ENCODE peak calls at places on chromosomes 5 and 9, in seven cellular contexts. V is ovary, C is lower lobe of right lung, B is fibroblast of lung, A is brain microvascular endothelial cell, Q is pancreas, P is dorsolateral prefrontal cortex. Y is an unnamed sample. For H3K27me3, the result is how much of the 10 kb centered on the place peaks cover.

GRCh38 chr9:18256574-18256973 is 217.4 kb upstream of the ADAMTSL1 start:
- DNase-seq in Q (no peak), V (no peak), P (no peak), B (no peak), A (peak), C (no peak), Y (no peak)

GRCh38 chr5:146860213-146860891 is 18.2 kb downstream of the PPP2R2B start:
- DNase-seq in P (no peak), B (peak), C (no peak), V (no peak), A (no peak), Q (no peak), Y (no peak)

GRCh38 chr5:68027519-68027918 is 188.0 kb upstream of the PIK3R1 start:
- DNase-seq in Q (no peak), V (peak), P (no peak), B (peak), A (peak), C (no peak), Y (no peak)

GRCh38 chr5:132059696-132060500 is 557 bp upstream of the IL3 start:
- DNase-seq in A (no peak), B (no peak), V (no peak), C (peak), Q (peak), P (no peak), Y (peak)

GRCh38 chr5:15008911-15009310 is 137.3 kb upstream of the ANKH start:
- DNase-seq in C (no peak), B (peak), V (no peak), P (no peak), A (peak), Q (no peak), Y (no peak)

GRCh38 chr9:37747271-37747753 is 6.3 kb upstream of the TRMT10B start:
- DNase-seq in C (no peak), Q (no peak), B (peak), P (peak), V (peak), A (peak), Y (no peak)

GRCh38 chr5:172835246-172836030 is 1.4 kb downstream of the ERGIC1 start:
- DNase-seq in P (no peak), C (no peak), B (no peak), V (no peak), Q (no peak), A (no peak), Y (no peak)

GRCh38 chr5:74030371-74030770 is 404.4 kb downstream of the ARHGEF28 start:
- DNase-seq in P (no peak), V (no peak), C (no peak), A (no peak), B (no peak), Q (no peak), Y (no peak)

GRCh38 chr5:40834849-40835787 is at the start of gene RPL37:
- DNase-seq in P (peak), Q (peak), B (peak), A (peak), C (peak), V (peak), Y (peak)

GRCh38 chr5:56812110-56812509 is 3.2 kb upstream of the MAP3K1 start:
- DNase-seq in Q (no peak), V (no peak), C (no peak), A (no peak), P (no peak), B (peak), Y (no peak)

GRCh38 chr9:20479419-20480155 is 142.7 kb downstream of the MLLT3 start:
- DNase-seq in A (no peak), V (no peak), Q (no peak), P (no peak), C (no peak), B (no peak), Y (no peak)

GRCh38 chr5:171318026-171318425 is 9.0 kb downstream of the TLX3 start:
- DNase-seq in B (no peak), A (no peak), V (no peak), Q (no peak), C (no peak), P (no peak), Y (no peak)

GRCh38 chr9:85212887-85213286 is 528.9 kb downstream of the AGTPBP1 start:
- DNase-seq in B (peak), Q (no peak), V (no peak), P (no peak), C (no peak), A (peak), Y (no peak)

GRCh38 chr5:123997354-123998215 is 485.6 kb downstream of the CSNK1G3 start:
- DNase-seq in C (no peak), A (peak), B (peak), V (no peak), P (no peak), Q (no peak), Y (no peak)

GRCh38 chr9:132557768-132558167 is 24.6 kb upstream of the BARHL1 start:
- DNase-seq in P (no peak), V (no peak), C (no peak), Q (peak), A (no peak), B (no peak), Y (no peak)

GRCh38 chr5:159581502-159582249 is 251.4 kb upstream of the IL12B start:
- DNase-seq in B (peak), Q (no peak), V (no peak), C (no peak), A (peak), P (peak), Y (no peak)

GRCh38 chr5:9339206-9339818 is 206.6 kb downstream of the SEMA5A start:
- DNase-seq in B (no peak), V (no peak), Q (no peak), P (no peak), C (no peak), A (no peak), Y (no peak)

GRCh38 chr5:170617519-170618218 is 113.8 kb downstream of the KCNIP1 start:
- DNase-seq in A (no peak), Q (no peak), P (no peak), V (no peak), C (no peak), B (no peak), Y (no peak)

GRCh38 chr5:180811623-180812119 is 9.1 kb upstream of the MGAT1 start:
- DNase-seq in P (no peak), C (no peak), V (peak), B (no peak), A (no peak), Q (no peak), Y (no peak)

GRCh38 chr5:103013933-103014552 is 105.9 kb downstream of the GIN1 start:
- DNase-seq in V (no peak), Q (no peak), A (no peak), P (no peak), B (no peak), C (no peak), Y (no peak)

GRCh38 chr5:62825623-62826220 is 247.1 kb downstream of the LRRC70 start:
- DNase-seq in V (no peak), P (no peak), Q (no peak), A (no peak), B (no peak), C (no peak), Y (no peak)

GRCh38 chr9:129221233-129221632 is 43.2 kb upstream of the IER5L start:
- DNase-seq in B (no peak), C (no peak), A (no peak), Q (peak), P (no peak), V (no peak), Y (no peak)

GRCh38 chr5:58239731-58240130 is 220.2 kb downstream of the PLK2 start:
- DNase-seq in C (no peak), Q (no peak), V (no peak), A (no peak), B (no peak), P (no peak), Y (no peak)

GRCh38 chr9:3936520-3937235 is 363.2 kb downstream of the GLIS3 start:
- DNase-seq in V (peak), B (no peak), A (no peak), C (peak), Q (peak), P (no peak), Y (peak)

GRCh38 chr9:129351642-129352151 is 173.6 kb upstream of the IER5L start:
- DNase-seq in V (peak), Q (no peak), C (no peak), A (no peak), P (no peak), B (no peak), Y (no peak)

GRCh38 chr5:78706825-78707224 is 58.3 kb upstream of the LHFPL2 start:
- DNase-seq in Q (no peak), C (no peak), V (no peak), B (peak), A (no peak), P (no peak), Y (no peak)

GRCh38 chr5:81783401-81783800 is 32.5 kb upstream of the SSBP2 start:
- DNase-seq in V (no peak), A (no peak), C (no peak), Q (no peak), B (no peak), P (no peak), Y (no peak)

GRCh38 chr5:29518176-29518575 is 1675.3 kb upstream of the CDH6 start:
- DNase-seq in C (no peak), A (no peak), Q (no peak), B (no peak), P (no peak), V (no peak), Y (no peak)

GRCh38 chr5:94849324-94849723 is 230.9 kb downstream of the SLF1 start:
- DNase-seq in Q (no peak), B (no peak), V (no peak), P (no peak), A (no peak), C (no peak), Y (no peak)

GRCh38 chr5:94853122-94853521 is 234.7 kb downstream of the SLF1 start:
- DNase-seq in A (no peak), P (no peak), C (no peak), V (no peak), B (no peak), Q (no peak), Y (no peak)

GRCh38 chr5:94847726-94848125 is 229.3 kb downstream of the SLF1 start:
- DNase-seq in V (no peak), A (no peak), C (no peak), B (no peak), Q (no peak), P (no peak), Y (no peak)

GRCh38 chr5:94850960-94851359 is 232.5 kb downstream of the SLF1 start:
- DNase-seq in C (no peak), B (no peak), P (no peak), A (no peak), Q (no peak), V (no peak), Y (no peak)

DNA sequence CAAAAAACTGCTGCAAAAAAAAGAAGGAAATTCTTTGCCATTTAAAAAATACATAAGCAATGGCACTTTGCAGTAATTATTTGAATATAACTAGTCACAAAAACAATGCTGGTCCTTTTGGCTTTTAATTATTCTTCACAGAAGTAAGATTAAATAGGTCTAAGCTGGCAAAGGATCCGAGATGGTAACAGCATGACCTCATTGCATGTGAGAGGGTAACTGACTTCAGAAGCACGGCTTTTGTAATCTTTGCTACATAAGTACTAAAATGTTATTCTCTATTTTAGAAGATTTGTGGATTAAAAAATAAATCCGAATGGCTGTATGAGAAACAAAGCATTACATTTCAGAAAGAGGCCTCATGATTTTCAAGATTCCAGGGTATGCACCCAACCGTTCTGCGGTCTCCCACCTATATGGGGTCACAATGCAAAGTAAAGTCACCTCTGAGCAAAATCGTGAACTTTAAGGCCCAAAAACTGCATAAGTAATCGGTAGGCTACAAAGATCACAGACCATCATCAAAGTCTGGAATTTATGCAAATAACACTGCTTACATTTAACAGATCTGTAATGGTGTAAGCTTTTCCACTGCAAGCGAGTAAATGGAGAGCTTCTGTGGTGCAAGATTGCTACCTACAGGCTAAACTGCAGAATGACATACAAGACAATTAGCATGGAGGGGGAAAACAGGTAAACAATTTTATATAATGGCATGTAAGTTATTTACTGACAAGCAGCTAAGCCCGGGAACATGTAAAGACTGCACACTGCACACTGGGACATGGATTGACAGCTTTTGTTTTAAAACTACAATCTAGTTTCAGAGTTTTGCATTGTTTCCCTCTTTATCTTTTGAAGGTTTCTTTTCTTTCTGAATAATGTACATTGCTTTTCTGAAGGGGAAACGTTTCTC is 231.6 kb downstream of the SLF1 start:
- DNase-seq in B (peak), Q (no peak), A (peak), V (no peak), P (peak), C (no peak), Y (no peak)
- TF ChIP-seq CTCF in B (peak), Q (peak), A (peak), V (no peak), P (peak), C (peak), Y (peak)

DNA sequence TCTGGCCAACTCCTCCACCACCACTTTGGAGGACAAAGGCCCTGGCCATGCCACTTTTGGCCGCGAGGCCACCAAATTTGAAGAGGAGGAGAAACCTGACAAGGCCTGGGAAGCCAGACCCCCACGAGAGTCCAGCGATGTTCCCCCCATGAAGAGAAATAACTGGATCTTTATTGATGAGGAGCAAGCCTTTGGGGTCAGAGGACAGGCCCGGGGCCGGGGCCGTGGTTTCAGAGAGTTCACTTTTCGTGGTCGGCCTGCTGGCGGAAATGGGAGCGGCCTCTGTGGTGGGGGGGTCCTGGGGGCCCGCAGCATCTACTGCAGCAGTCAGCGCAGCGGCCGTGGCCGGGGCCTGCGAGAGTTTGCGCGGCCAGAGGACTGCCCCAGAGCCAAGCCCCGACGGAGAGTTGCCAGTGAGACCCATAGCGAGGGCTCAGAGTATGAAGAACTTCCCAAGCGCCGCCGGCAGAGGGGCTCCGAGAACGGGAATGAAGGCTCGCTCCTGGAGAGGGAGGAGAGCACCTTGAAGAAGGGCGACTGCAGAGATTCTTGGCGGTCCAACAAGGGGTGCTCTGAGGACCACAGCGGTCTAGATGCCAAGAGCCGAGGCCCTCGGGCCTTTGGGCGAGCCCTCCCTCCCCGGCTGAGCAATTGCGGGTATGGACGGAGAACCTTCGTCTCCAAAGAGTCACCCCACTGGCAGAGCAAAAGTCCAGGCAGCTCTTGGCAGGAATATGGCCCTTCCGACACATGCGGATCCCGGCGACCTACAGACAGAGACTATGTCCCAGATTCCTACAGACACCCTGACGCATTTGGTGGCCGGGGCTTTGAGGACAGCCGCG is 27.4 kb upstream of the POMT1 start:
- DNase-seq in B (no peak), C (peak), V (no peak), Q (peak), P (no peak), A (no peak), Y (no peak)
- H3K27me3 ChIP-seq in B (under half), C (under half), V (under half), Q (under half), P (under half), A (under half), Y (under half)

GRCh38 chr5:33537240-33537639 is 96.5 kb downstream of the TARS1 start:
- DNase-seq in B (peak), V (no peak), A (no peak), C (no peak), P (no peak), Q (no peak), Y (no peak)
- TF ChIP-seq CTCF in B (no peak), V (no peak), A (no peak), C (no peak), P (no peak), Q (no peak), Y (peak)

DNA sequence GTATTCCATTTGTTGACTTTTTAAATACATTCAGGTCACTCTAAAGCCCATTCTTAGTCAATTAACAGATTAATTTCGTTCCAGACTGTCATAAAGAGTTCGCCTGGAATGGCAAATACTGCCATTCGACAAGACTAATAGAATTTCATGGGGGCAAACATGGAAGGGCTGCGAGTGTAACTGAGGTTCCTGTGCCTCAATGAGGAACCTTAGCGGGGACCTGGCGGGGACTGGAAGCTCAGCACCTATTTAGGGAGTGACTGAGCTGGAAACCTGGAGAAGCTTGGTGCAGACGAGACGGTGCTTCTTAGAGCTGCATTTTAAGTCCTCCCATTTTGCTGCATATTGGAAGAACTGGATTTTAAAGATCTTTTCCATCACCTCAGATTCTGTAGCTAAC is 3.4 kb downstream of the VCAN start:
- DNase-seq in V (no peak), Q (no peak), B (no peak), P (no peak), A (no peak), C (no peak), Y (no peak)
- H3K27me3 ChIP-seq in V (under half), Q (under half), B (under half), P (under half), A (under half), C (under half), Y (half or more)

Y was measured in left ventricle myocardium inferior.